ENCODE peak calls at places on chromosomes 11 and 22, in eight cellular contexts. One of them, this sample, is unnamed.

GRCh38 chr11:73598719-73599379 is 937 bp upstream of the FAM168A start:
- DNase-seq in AG08395: no peak
- DNase-seq in stimulated activated naive B cell treated with anti-CD40 and anti-IgM and Interleukin-4, amounts not matched to agents 10 μg/mL and 1 μg/mL and 100 μg/mL, for 72 hours: no peak
- DNase-seq in cardiac muscle cell: no peak
- DNase-seq in stimulated activated CD8-positive, alpha-beta memory T cell treated with anti-CD3 and anti-CD28 coated beads, Interleukin-4, amount 100 ng/mL, for 24 hours: no peak
- DNase-seq in non-pigmented ciliary epithelial cell: no peak
- DNase-seq in brain microvascular endothelial cell: no peak
- DNase-seq in progenitor cell of endocrine pancreas: no peak
- DNase-seq in this sample: no peak

GRCh38 chr11:898540-899190 is 11.9 kb downstream of the CHID1 start:
- DNase-seq in AG08395: peak
- DNase-seq in stimulated activated naive B cell treated with anti-CD40 and anti-IgM and Interleukin-4, amounts not matched to agents 10 μg/mL and 1 μg/mL and 100 μg/mL, for 72 hours: no peak
- DNase-seq in cardiac muscle cell: peak
- DNase-seq in stimulated activated CD8-positive, alpha-beta memory T cell treated with anti-CD3 and anti-CD28 coated beads, Interleukin-4, amount 100 ng/mL, for 24 hours: no peak
- DNase-seq in non-pigmented ciliary epithelial cell: no peak
- DNase-seq in brain microvascular endothelial cell: no peak
- DNase-seq in progenitor cell of endocrine pancreas: no peak
- DNase-seq in this sample: no peak

GRCh38 chr22:47575291-47575690 is 812.8 kb downstream of the TBC1D22A start:
- DNase-seq in AG08395: no peak
- DNase-seq in stimulated activated naive B cell treated with anti-CD40 and anti-IgM and Interleukin-4, amounts not matched to agents 10 μg/mL and 1 μg/mL and 100 μg/mL, for 72 hours: no peak
- DNase-seq in cardiac muscle cell: no peak
- DNase-seq in stimulated activated CD8-positive, alpha-beta memory T cell treated with anti-CD3 and anti-CD28 coated beads, Interleukin-4, amount 100 ng/mL, for 24 hours: no peak
- DNase-seq in non-pigmented ciliary epithelial cell: no peak
- DNase-seq in brain microvascular endothelial cell: no peak
- DNase-seq in progenitor cell of endocrine pancreas: no peak
- DNase-seq in this sample: no peak

GRCh38 chr22:41517172-41518047 is 26.9 kb downstream of the POLR3H start:
- DNase-seq in AG08395: peak
- DNase-seq in stimulated activated naive B cell treated with anti-CD40 and anti-IgM and Interleukin-4, amounts not matched to agents 10 μg/mL and 1 μg/mL and 100 μg/mL, for 72 hours: no peak
- DNase-seq in cardiac muscle cell: peak
- DNase-seq in stimulated activated CD8-positive, alpha-beta memory T cell treated with anti-CD3 and anti-CD28 coated beads, Interleukin-4, amount 100 ng/mL, for 24 hours: no peak
- DNase-seq in non-pigmented ciliary epithelial cell: no peak
- DNase-seq in brain microvascular endothelial cell: peak
- DNase-seq in progenitor cell of endocrine pancreas: peak
- DNase-seq in this sample: no peak

GRCh38 chr22:44685384-44686056 is 16.5 kb upstream of the PRR5 start:
- DNase-seq in AG08395: peak
- DNase-seq in stimulated activated naive B cell treated with anti-CD40 and anti-IgM and Interleukin-4, amounts not matched to agents 10 μg/mL and 1 μg/mL and 100 μg/mL, for 72 hours: peak
- DNase-seq in cardiac muscle cell: no peak
- DNase-seq in stimulated activated CD8-positive, alpha-beta memory T cell treated with anti-CD3 and anti-CD28 coated beads, Interleukin-4, amount 100 ng/mL, for 24 hours: peak
- DNase-seq in non-pigmented ciliary epithelial cell: no peak
- DNase-seq in brain microvascular endothelial cell: peak
- DNase-seq in progenitor cell of endocrine pancreas: no peak
- DNase-seq in this sample: no peak

GRCh38 chr11:67062526-67063373 is 6.1 kb downstream of the RHOD start:
- DNase-seq in AG08395: no peak
- DNase-seq in stimulated activated naive B cell treated with anti-CD40 and anti-IgM and Interleukin-4, amounts not matched to agents 10 μg/mL and 1 μg/mL and 100 μg/mL, for 72 hours: no peak
- DNase-seq in cardiac muscle cell: no peak
- DNase-seq in stimulated activated CD8-positive, alpha-beta memory T cell treated with anti-CD3 and anti-CD28 coated beads, Interleukin-4, amount 100 ng/mL, for 24 hours: no peak
- DNase-seq in non-pigmented ciliary epithelial cell: no peak
- DNase-seq in brain microvascular endothelial cell: no peak
- DNase-seq in progenitor cell of endocrine pancreas: no peak
- DNase-seq in this sample: no peak

GRCh38 chr11:44604171-44604581 is 38.7 kb downstream of the CD82 start:
- DNase-seq in AG08395: no peak
- DNase-seq in stimulated activated naive B cell treated with anti-CD40 and anti-IgM and Interleukin-4, amounts not matched to agents 10 μg/mL and 1 μg/mL and 100 μg/mL, for 72 hours: peak
- DNase-seq in cardiac muscle cell: no peak
- DNase-seq in stimulated activated CD8-positive, alpha-beta memory T cell treated with anti-CD3 and anti-CD28 coated beads, Interleukin-4, amount 100 ng/mL, for 24 hours: no peak
- DNase-seq in non-pigmented ciliary epithelial cell: no peak
- DNase-seq in brain microvascular endothelial cell: no peak
- DNase-seq in progenitor cell of endocrine pancreas: no peak
- DNase-seq in this sample: no peak

GRCh38 chr11:70871881-70872280 is 380.5 kb downstream of the SHANK2 start:
- DNase-seq in AG08395: peak
- DNase-seq in stimulated activated naive B cell treated with anti-CD40 and anti-IgM and Interleukin-4, amounts not matched to agents 10 μg/mL and 1 μg/mL and 100 μg/mL, for 72 hours: no peak
- DNase-seq in cardiac muscle cell: no peak
- DNase-seq in stimulated activated CD8-positive, alpha-beta memory T cell treated with anti-CD3 and anti-CD28 coated beads, Interleukin-4, amount 100 ng/mL, for 24 hours: no peak
- DNase-seq in non-pigmented ciliary epithelial cell: no peak
- DNase-seq in brain microvascular endothelial cell: no peak
- DNase-seq in progenitor cell of endocrine pancreas: no peak
- DNase-seq in this sample: no peak

GRCh38 chr22:46761539-46762237 is 762 bp upstream of the TBC1D22A start:
- DNase-seq in AG08395: no peak
- DNase-seq in stimulated activated naive B cell treated with anti-CD40 and anti-IgM and Interleukin-4, amounts not matched to agents 10 μg/mL and 1 μg/mL and 100 μg/mL, for 72 hours: no peak
- DNase-seq in cardiac muscle cell: no peak
- DNase-seq in stimulated activated CD8-positive, alpha-beta memory T cell treated with anti-CD3 and anti-CD28 coated beads, Interleukin-4, amount 100 ng/mL, for 24 hours: no peak
- DNase-seq in non-pigmented ciliary epithelial cell: no peak
- DNase-seq in brain microvascular endothelial cell: no peak
- DNase-seq in progenitor cell of endocrine pancreas: no peak
- DNase-seq in this sample: no peak

GRCh38 chr11:85762226-85762625 is 48.7 kb downstream of the SYTL2 start:
- DNase-seq in AG08395: peak
- DNase-seq in stimulated activated naive B cell treated with anti-CD40 and anti-IgM and Interleukin-4, amounts not matched to agents 10 μg/mL and 1 μg/mL and 100 μg/mL, for 72 hours: no peak
- DNase-seq in cardiac muscle cell: no peak
- DNase-seq in stimulated activated CD8-positive, alpha-beta memory T cell treated with anti-CD3 and anti-CD28 coated beads, Interleukin-4, amount 100 ng/mL, for 24 hours: no peak
- DNase-seq in non-pigmented ciliary epithelial cell: no peak
- DNase-seq in brain microvascular endothelial cell: no peak
- DNase-seq in progenitor cell of endocrine pancreas: no peak
- DNase-seq in this sample: no peak

GRCh38 chr11:1523077-1523476 is 36.5 kb upstream of the MOB2 start:
- DNase-seq in AG08395: no peak
- DNase-seq in stimulated activated naive B cell treated with anti-CD40 and anti-IgM and Interleukin-4, amounts not matched to agents 10 μg/mL and 1 μg/mL and 100 μg/mL, for 72 hours: no peak
- DNase-seq in cardiac muscle cell: no peak
- DNase-seq in stimulated activated CD8-positive, alpha-beta memory T cell treated with anti-CD3 and anti-CD28 coated beads, Interleukin-4, amount 100 ng/mL, for 24 hours: no peak
- DNase-seq in non-pigmented ciliary epithelial cell: no peak
- DNase-seq in brain microvascular endothelial cell: no peak
- DNase-seq in progenitor cell of endocrine pancreas: no peak
- DNase-seq in this sample: no peak

This sample was measured in HS-5.